ENCODE peak calls at places on chromosomes 6 and 20, in four cellular contexts. P is HCT116, K is K562, B is HepG2. F is an unnamed sample.

GRCh38 chr6:1703091-1703855 is 93.6 kb downstream of the FOXC1 start:
- DNase-seq in P (no peak), B (no peak), K (peak), F (no peak)

GRCh38 chr6:81748946-81749345 is 3.5 kb downstream of the TENT5A start:
- DNase-seq in P (no peak), B (no peak), K (no peak), F (no peak)

GRCh38 chr6:42403415-42403814 is 48.3 kb downstream of the TRERF1 start:
- DNase-seq in P (no peak), B (no peak), K (no peak), F (no peak)

GRCh38 chr20:59074456-59074855 is 31.9 kb upstream of the PRELID3B start:
- DNase-seq in K (no peak), B (no peak), P (no peak), F (no peak)

GRCh38 chr20:347640-348484 is 951 bp downstream of the NRSN2 start:
- DNase-seq in P (no peak), B (peak), K (peak), F (no peak)

GRCh38 chr6:150115769-150116168 is 27.1 kb upstream of the PPP1R14C start:
- DNase-seq in K (no peak), P (no peak), B (no peak), F (no peak)

GRCh38 chr20:3710703-3711417 is 1.5 kb downstream of the SIGLEC1 start:
- DNase-seq in B (peak), K (peak), P (peak), F (no peak)

GRCh38 chr20:43323592-43323991 is 133.9 kb upstream of the PTPRT start:
- DNase-seq in K (no peak), B (no peak), P (no peak), F (no peak)

GRCh38 chr6:112298021-112298745 is 43.8 kb upstream of the LAMA4 start:
- DNase-seq in B (no peak), P (no peak), K (no peak), F (no peak)

GRCh38 chr6:83536034-83536646 is 23.8 kb downstream of the PRSS35 start:
- DNase-seq in P (peak), K (peak), B (peak), F (peak)

GRCh38 chr20:63624486-63624885 is 2.4 kb downstream of the GMEB2 start:
- DNase-seq in P (no peak), K (no peak), B (peak), F (no peak)

GRCh38 chr20:32727663-32728062 is 15.6 kb downstream of the COMMD7 start:
- DNase-seq in B (no peak), K (peak), P (no peak), F (no peak)

GRCh38 chr6:154520280-154520679 is 9.8 kb upstream of the CNKSR3 start:
- DNase-seq in P (no peak), B (no peak), K (peak), F (no peak)
- TF ChIP-seq CTCF in P (no peak), B (no peak), K (no peak), F (no peak)

GRCh38 chr6:43942011-43942442 is 172.0 kb downstream of the VEGFA start:
- DNase-seq in P (no peak), B (no peak), K (no peak), F (no peak)

GRCh38 chr6:43942616-43943015 is 172.6 kb downstream of the VEGFA start:
- DNase-seq in P (no peak), B (no peak), K (no peak), F (no peak)

GRCh38 chr6:43944908-43945777 is 175.1 kb downstream of the VEGFA start:
- DNase-seq in K (no peak), P (no peak), B (no peak), F (no peak)

GRCh38 chr6:43943099-43943766 is 173.2 kb downstream of the VEGFA start:
- DNase-seq in B (no peak), K (no peak), P (no peak), F (no peak)

DNA sequence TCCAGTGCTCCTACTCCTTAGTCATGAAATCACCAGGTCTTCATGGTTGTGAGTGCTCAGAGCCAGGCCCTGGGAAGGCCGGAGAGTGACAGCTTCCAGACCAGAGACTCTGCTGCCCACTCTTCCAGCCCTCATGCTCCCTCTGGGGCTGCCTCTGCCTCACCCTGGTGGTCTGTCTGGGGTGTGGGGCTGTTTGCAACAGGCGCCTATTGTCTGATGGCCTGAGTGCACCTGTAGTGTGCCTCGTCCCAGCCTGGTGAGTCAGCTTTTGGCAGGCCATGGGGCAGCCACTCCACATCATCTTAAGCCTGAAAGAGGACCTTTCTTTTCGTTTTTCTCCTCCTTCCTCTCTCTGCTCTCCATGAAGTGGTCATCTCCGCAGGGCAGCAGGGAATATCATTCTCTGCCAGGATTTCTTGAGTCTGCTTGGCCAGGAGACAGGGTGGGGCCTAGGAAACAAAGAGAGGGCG is 173.8 kb downstream of the VEGFA start:
- DNase-seq in B (no peak), K (no peak), P (no peak), F (no peak)
- TF ChIP-seq TCF7L2 in B (no peak), K (no peak), P (no peak), F (no peak)

GRCh38 chr6:75368151-75368779 is 83.7 kb upstream of the TMEM30A start:
- DNase-seq in B (peak), P (peak), K (no peak), F (no peak)
- H3K27ac ChIP-seq in B (no peak), P (no peak), K (no peak), F (peak)

DNA sequence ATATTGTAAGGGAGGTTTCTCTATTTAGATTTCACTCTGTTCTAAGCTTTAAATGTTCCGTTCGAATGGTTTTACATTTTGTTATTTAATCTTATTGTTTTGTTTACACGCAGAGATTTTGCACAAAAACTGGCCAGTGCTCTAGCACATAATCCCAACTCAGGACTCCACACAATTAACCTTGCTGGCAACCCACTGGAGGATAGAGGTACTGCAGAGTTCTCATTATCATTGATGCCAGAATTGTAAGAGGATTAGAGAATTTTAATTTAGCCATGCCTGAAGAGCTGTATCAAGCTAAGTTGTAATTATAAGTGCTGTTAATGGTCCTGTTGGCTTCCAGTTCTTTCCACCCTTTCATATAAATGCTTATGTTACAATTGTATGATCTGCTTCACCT is 179.7 kb upstream of the SCGN start:
- DNase-seq in P (no peak), B (no peak), K (peak), F (no peak)
- TF ChIP-seq CTCF in P (peak), B (no peak), K (no peak), F (no peak)

F was measured in Panc1.